ENCODE peak calls at places on chromosomes 6 and 20, in eight cellular contexts. One of them, this sample, is unnamed.

GRCh38 chr20:43953919-43954617 is 39.4 kb downstream of the TOX2 start:
- DNase-seq in HCT116: no peak
- DNase-seq in transverse colon: no peak
- DNase-seq in breast epithelium: no peak
- DNase-seq in lower lobe of right lung: no peak
- DNase-seq in tibial nerve: no peak
- DNase-seq in progenitor cell of endocrine pancreas: no peak
- DNase-seq in bronchial epithelial cell: no peak
- DNase-seq in this sample: no peak

GRCh38 chr6:135423649-135424128 is 73.9 kb downstream of the AHI1 start:
- DNase-seq in HCT116: peak
- DNase-seq in transverse colon: no peak
- DNase-seq in breast epithelium: no peak
- DNase-seq in lower lobe of right lung: no peak
- DNase-seq in tibial nerve: no peak
- DNase-seq in progenitor cell of endocrine pancreas: no peak
- DNase-seq in bronchial epithelial cell: peak
- DNase-seq in this sample: no peak

GRCh38 chr6:101605874-101606273 is 212.4 kb downstream of the GRIK2 start:
- DNase-seq in HCT116: peak
- DNase-seq in transverse colon: no peak
- DNase-seq in breast epithelium: no peak
- DNase-seq in lower lobe of right lung: no peak
- DNase-seq in tibial nerve: no peak
- DNase-seq in progenitor cell of endocrine pancreas: no peak
- DNase-seq in bronchial epithelial cell: peak
- DNase-seq in this sample: no peak

GRCh38 chr20:25032478-25033183 is 25.3 kb downstream of the ACSS1 start:
- DNase-seq in HCT116: no peak
- DNase-seq in transverse colon: peak
- DNase-seq in breast epithelium: peak
- DNase-seq in lower lobe of right lung: peak
- DNase-seq in tibial nerve: peak
- DNase-seq in progenitor cell of endocrine pancreas: no peak
- DNase-seq in bronchial epithelial cell: no peak
- DNase-seq in this sample: no peak

GRCh38 chr20:16209826-16210365 is 363.4 kb downstream of the KIF16B start:
- DNase-seq in HCT116: no peak
- DNase-seq in transverse colon: no peak
- DNase-seq in breast epithelium: no peak
- DNase-seq in lower lobe of right lung: no peak
- DNase-seq in tibial nerve: no peak
- DNase-seq in progenitor cell of endocrine pancreas: no peak
- DNase-seq in bronchial epithelial cell: no peak
- DNase-seq in this sample: no peak

GRCh38 chr6:142355481-142356174 is 53.8 kb downstream of the ADGRG6 start:
- DNase-seq in HCT116: no peak
- DNase-seq in transverse colon: no peak
- DNase-seq in breast epithelium: no peak
- DNase-seq in lower lobe of right lung: no peak
- DNase-seq in tibial nerve: no peak
- DNase-seq in progenitor cell of endocrine pancreas: no peak
- DNase-seq in bronchial epithelial cell: no peak
- DNase-seq in this sample: no peak

GRCh38 chr6:20211941-20212391 is 303 bp downstream of the MBOAT1 start:
- DNase-seq in HCT116: no peak
- DNase-seq in transverse colon: peak
- DNase-seq in breast epithelium: peak
- DNase-seq in lower lobe of right lung: no peak
- DNase-seq in tibial nerve: no peak
- DNase-seq in progenitor cell of endocrine pancreas: no peak
- DNase-seq in bronchial epithelial cell: peak
- DNase-seq in this sample: peak

GRCh38 chr6:154682633-154683125 is 50.5 kb upstream of the SCAF8 start:
- DNase-seq in HCT116: no peak
- DNase-seq in transverse colon: no peak
- DNase-seq in breast epithelium: no peak
- DNase-seq in lower lobe of right lung: no peak
- DNase-seq in tibial nerve: no peak
- DNase-seq in progenitor cell of endocrine pancreas: no peak
- DNase-seq in bronchial epithelial cell: no peak
- DNase-seq in this sample: no peak

GRCh38 chr6:157946865-157947532 is 34.7 kb upstream of the SYNJ2 start:
- DNase-seq in HCT116: no peak
- DNase-seq in transverse colon: no peak
- DNase-seq in breast epithelium: no peak
- DNase-seq in lower lobe of right lung: no peak
- DNase-seq in tibial nerve: no peak
- DNase-seq in progenitor cell of endocrine pancreas: no peak
- DNase-seq in bronchial epithelial cell: no peak
- DNase-seq in this sample: no peak

GRCh38 chr6:128131566-128131965 is 230.7 kb upstream of the THEMIS start:
- DNase-seq in HCT116: no peak
- DNase-seq in transverse colon: no peak
- DNase-seq in breast epithelium: no peak
- DNase-seq in lower lobe of right lung: no peak
- DNase-seq in tibial nerve: no peak
- DNase-seq in progenitor cell of endocrine pancreas: no peak
- DNase-seq in bronchial epithelial cell: no peak
- DNase-seq in this sample: no peak

GRCh38 chr6:153814136-153814535 is 224.9 kb upstream of the OPRM1 start:
- DNase-seq in HCT116: no peak
- DNase-seq in transverse colon: no peak
- DNase-seq in breast epithelium: no peak
- DNase-seq in lower lobe of right lung: no peak
- DNase-seq in tibial nerve: no peak
- DNase-seq in progenitor cell of endocrine pancreas: no peak
- DNase-seq in bronchial epithelial cell: no peak
- DNase-seq in this sample: no peak

GRCh38 chr6:8492536-8493125 is 57.3 kb upstream of the SLC35B3 start:
- DNase-seq in HCT116: no peak
- DNase-seq in transverse colon: no peak
- DNase-seq in breast epithelium: no peak
- DNase-seq in lower lobe of right lung: no peak
- DNase-seq in tibial nerve: no peak
- DNase-seq in progenitor cell of endocrine pancreas: no peak
- DNase-seq in bronchial epithelial cell: no peak
- DNase-seq in this sample: no peak

GRCh38 chr20:39259010-39259803 is 297.1 kb downstream of the DHX35 start:
- DNase-seq in HCT116: no peak
- DNase-seq in transverse colon: no peak
- DNase-seq in breast epithelium: no peak
- DNase-seq in lower lobe of right lung: no peak
- DNase-seq in tibial nerve: no peak
- DNase-seq in progenitor cell of endocrine pancreas: no peak
- DNase-seq in bronchial epithelial cell: no peak
- DNase-seq in this sample: no peak

GRCh38 chr6:45415315-45415714 is 37.6 kb upstream of the SUPT3H start:
- DNase-seq in HCT116: no peak
- DNase-seq in transverse colon: no peak
- DNase-seq in breast epithelium: no peak
- DNase-seq in lower lobe of right lung: no peak
- DNase-seq in tibial nerve: no peak
- DNase-seq in progenitor cell of endocrine pancreas: no peak
- DNase-seq in bronchial epithelial cell: no peak
- DNase-seq in this sample: no peak

GRCh38 chr20:57847104-57847503 is 137.3 kb upstream of the PMEPA1 start:
- DNase-seq in HCT116: no peak
- DNase-seq in transverse colon: no peak
- DNase-seq in breast epithelium: no peak
- DNase-seq in lower lobe of right lung: no peak
- DNase-seq in tibial nerve: no peak
- DNase-seq in progenitor cell of endocrine pancreas: no peak
- DNase-seq in bronchial epithelial cell: no peak
- DNase-seq in this sample: no peak

GRCh38 chr6:91633374-91634184 is 1046.7 kb upstream of the MAP3K7 start:
- DNase-seq in HCT116: no peak
- DNase-seq in transverse colon: no peak
- DNase-seq in breast epithelium: no peak
- DNase-seq in lower lobe of right lung: no peak
- DNase-seq in tibial nerve: no peak
- DNase-seq in progenitor cell of endocrine pancreas: no peak
- DNase-seq in bronchial epithelial cell: peak
- DNase-seq in this sample: no peak

GRCh38 chr20:57265649-57266250 is 691 bp downstream of the BMP7 start:
- DNase-seq in HCT116: no peak
- DNase-seq in transverse colon: no peak
- DNase-seq in breast epithelium: no peak
- DNase-seq in lower lobe of right lung: no peak
- DNase-seq in tibial nerve: no peak
- DNase-seq in progenitor cell of endocrine pancreas: peak
- DNase-seq in bronchial epithelial cell: no peak
- DNase-seq in this sample: no peak

GRCh38 chr20:17343631-17344447 is 117.0 kb downstream of the PCSK2 start:
- DNase-seq in HCT116: no peak
- DNase-seq in transverse colon: no peak
- DNase-seq in breast epithelium: no peak
- DNase-seq in lower lobe of right lung: no peak
- DNase-seq in tibial nerve: no peak
- DNase-seq in progenitor cell of endocrine pancreas: no peak
- DNase-seq in bronchial epithelial cell: no peak
- DNase-seq in this sample: no peak

DNA sequence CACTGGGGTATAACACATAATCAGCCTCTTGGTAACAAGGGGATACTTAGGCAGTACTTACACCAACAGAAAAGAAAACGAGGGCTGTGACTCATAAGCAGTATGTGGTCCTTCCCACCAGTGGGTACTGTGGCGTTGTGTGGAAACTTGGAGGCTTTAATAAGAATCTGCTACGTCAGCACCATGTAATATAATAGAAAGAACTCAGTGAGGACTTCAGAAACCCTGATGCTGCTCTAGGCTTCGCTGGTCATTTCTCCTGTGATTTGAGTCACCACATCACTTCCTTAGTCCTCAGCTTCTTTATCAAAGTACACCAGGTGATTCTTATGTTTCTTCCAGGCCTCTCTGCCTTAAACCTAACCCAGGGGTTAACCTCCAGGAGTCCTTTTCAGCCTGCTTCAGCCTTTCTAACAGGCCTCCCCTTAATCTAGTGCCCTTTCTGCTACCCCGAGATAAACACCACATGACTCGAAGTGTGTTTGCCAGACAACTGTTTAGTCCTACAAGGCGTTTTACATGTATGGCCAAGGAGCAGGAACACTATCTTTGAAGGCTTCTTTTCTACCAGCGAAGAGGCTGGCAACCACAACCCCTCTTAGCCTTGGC is 68.5 kb downstream of the FYN start:
- DNase-seq in HCT116: no peak
- DNase-seq in transverse colon: peak
- DNase-seq in breast epithelium: no peak
- DNase-seq in lower lobe of right lung: no peak
- DNase-seq in tibial nerve: no peak
- DNase-seq in progenitor cell of endocrine pancreas: no peak
- DNase-seq in bronchial epithelial cell: no peak
- DNase-seq in this sample: no peak
- TF ChIP-seq CTCF in HCT116: no peak
- TF ChIP-seq CTCF in transverse colon: no peak
- TF ChIP-seq CTCF in breast epithelium: no peak
- TF ChIP-seq CTCF in lower lobe of right lung: peak
- TF ChIP-seq CTCF in tibial nerve: no peak
- TF ChIP-seq CTCF in progenitor cell of endocrine pancreas: no peak
- TF ChIP-seq CTCF in bronchial epithelial cell: no peak
- TF ChIP-seq CTCF in this sample: no peak

GRCh38 chr6:35568967-35569606 is 56.4 kb upstream of the TULP1 start:
- DNase-seq in HCT116: no peak
- DNase-seq in transverse colon: peak
- DNase-seq in breast epithelium: no peak
- DNase-seq in lower lobe of right lung: peak
- DNase-seq in tibial nerve: peak
- DNase-seq in progenitor cell of endocrine pancreas: no peak
- DNase-seq in bronchial epithelial cell: no peak
- DNase-seq in this sample: no peak
- TF ChIP-seq CTCF in HCT116: peak
- TF ChIP-seq CTCF in transverse colon: peak
- TF ChIP-seq CTCF in breast epithelium: peak
- TF ChIP-seq CTCF in lower lobe of right lung: peak
- TF ChIP-seq CTCF in tibial nerve: peak
- TF ChIP-seq CTCF in progenitor cell of endocrine pancreas: peak
- TF ChIP-seq CTCF in bronchial epithelial cell: peak
- TF ChIP-seq CTCF in this sample: peak

GRCh38 chr6:6634735-6635075 is 46.2 kb downstream of the LY86 start:
- DNase-seq in HCT116: no peak
- DNase-seq in transverse colon: no peak
- DNase-seq in breast epithelium: no peak
- DNase-seq in lower lobe of right lung: no peak
- DNase-seq in tibial nerve: no peak
- DNase-seq in progenitor cell of endocrine pancreas: no peak
- DNase-seq in bronchial epithelial cell: no peak
- DNase-seq in this sample: no peak

GRCh38 chr6:6635869-6636268 is 47.3 kb downstream of the LY86 start:
- DNase-seq in HCT116: no peak
- DNase-seq in transverse colon: no peak
- DNase-seq in breast epithelium: no peak
- DNase-seq in lower lobe of right lung: no peak
- DNase-seq in tibial nerve: no peak
- DNase-seq in progenitor cell of endocrine pancreas: no peak
- DNase-seq in bronchial epithelial cell: no peak
- DNase-seq in this sample: no peak

GRCh38 chr6:6631526-6632276 is 43.2 kb downstream of the LY86 start:
- DNase-seq in HCT116: no peak
- DNase-seq in transverse colon: no peak
- DNase-seq in breast epithelium: no peak
- DNase-seq in lower lobe of right lung: no peak
- DNase-seq in tibial nerve: no peak
- DNase-seq in progenitor cell of endocrine pancreas: no peak
- DNase-seq in bronchial epithelial cell: peak
- DNase-seq in this sample: no peak

GRCh38 chr6:6633898-6634734 is 45.6 kb downstream of the LY86 start:
- DNase-seq in HCT116: no peak
- DNase-seq in transverse colon: no peak
- DNase-seq in breast epithelium: no peak
- DNase-seq in lower lobe of right lung: no peak
- DNase-seq in tibial nerve: no peak
- DNase-seq in progenitor cell of endocrine pancreas: no peak
- DNase-seq in bronchial epithelial cell: no peak
- DNase-seq in this sample: no peak

DNA sequence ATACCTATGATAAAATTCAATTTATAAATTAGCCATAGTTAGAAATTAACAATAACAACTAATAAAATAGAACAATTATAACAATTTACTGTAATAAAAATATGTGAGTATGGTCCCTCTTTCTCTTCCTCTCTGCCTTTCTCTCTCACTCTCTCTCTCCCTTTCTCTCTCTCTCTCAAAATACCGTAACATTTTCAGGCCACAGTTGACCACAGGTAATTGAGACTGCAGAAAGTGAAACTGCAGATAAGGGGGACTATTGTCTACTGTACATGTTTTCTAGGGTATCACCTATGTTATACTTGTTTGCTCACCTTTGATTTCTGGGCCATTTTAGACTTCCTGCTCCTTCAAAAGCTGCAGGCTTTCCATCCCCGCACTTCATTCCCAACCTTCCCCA is 46.8 kb downstream of the LY86 start:
- DNase-seq in HCT116: no peak
- DNase-seq in transverse colon: no peak
- DNase-seq in breast epithelium: no peak
- DNase-seq in lower lobe of right lung: no peak
- DNase-seq in tibial nerve: no peak
- DNase-seq in progenitor cell of endocrine pancreas: no peak
- DNase-seq in bronchial epithelial cell: no peak
- DNase-seq in this sample: no peak
- TF ChIP-seq CTCF in HCT116: no peak
- TF ChIP-seq CTCF in transverse colon: no peak
- TF ChIP-seq CTCF in breast epithelium: no peak
- TF ChIP-seq CTCF in lower lobe of right lung: no peak
- TF ChIP-seq CTCF in tibial nerve: no peak
- TF ChIP-seq CTCF in progenitor cell of endocrine pancreas: no peak
- TF ChIP-seq CTCF in bronchial epithelial cell: no peak
- TF ChIP-seq CTCF in this sample: no peak

GRCh38 chr20:64077541-64077875 is 1.8 kb downstream of the RGS19 start:
- DNase-seq in HCT116: no peak
- DNase-seq in transverse colon: no peak
- DNase-seq in breast epithelium: no peak
- DNase-seq in lower lobe of right lung: no peak
- DNase-seq in tibial nerve: no peak
- DNase-seq in progenitor cell of endocrine pancreas: no peak
- DNase-seq in bronchial epithelial cell: no peak
- DNase-seq in this sample: no peak
- TF ChIP-seq CTCF in HCT116: no peak
- TF ChIP-seq CTCF in transverse colon: no peak
- TF ChIP-seq CTCF in breast epithelium: no peak
- TF ChIP-seq CTCF in lower lobe of right lung: no peak
- TF ChIP-seq CTCF in tibial nerve: no peak
- TF ChIP-seq CTCF in progenitor cell of endocrine pancreas: no peak
- TF ChIP-seq CTCF in bronchial epithelial cell: no peak
- TF ChIP-seq CTCF in this sample: no peak